ENCODE peak calls at places on chromosomes 13 and 19, in six cellular contexts. M is activated naive CD8-positive, alpha-beta T cell treated with anti-CD3 and anti-CD28 coated beads, Interleukin-2, amount 10 ng/mL, durations not matched to agents 7 days and 5 days; I is NCI-H510A treated with DMSO at 0.1 percent for 48 hours; B is endothelial cell; D is fibroblast of the aortic adventitia; G is GM04504. A is an unnamed sample.

GRCh38 chr13:20801704-20802103 is 27.9 kb upstream of the EEF1AKMT1 start:
- DNase-seq in D (no peak), B (no peak), I (no peak), G (no peak), M (no peak), A (no peak)

GRCh38 chr19:751501-752341 is 809 bp downstream of the MISP start:
- DNase-seq in D (peak; percentile 81), M (no peak), I (no peak), G (peak; percentile 73), B (no peak), A (no peak)

GRCh38 chr13:68810660-68811059 is 1297.0 kb upstream of the ATXN8OS start:
- DNase-seq in D (no peak), G (no peak), I (peak; percentile 7), M (no peak), B (no peak), A (no peak)

GRCh38 chr19:15331419-15332310 is 674 bp downstream of the BRD4 start:
- DNase-seq in I (peak; percentile 15), M (peak; percentile 80), G (no peak), B (peak; percentile 54), D (no peak), A (no peak)

GRCh38 chr13:65064967-65065366 is 2165.2 kb downstream of the PCDH9 start:
- DNase-seq in G (no peak), B (no peak), D (no peak), I (no peak), M (no peak), A (no peak)

GRCh38 chr19:33440241-33440640 is 66.7 kb downstream of the CEBPG start:
- DNase-seq in M (no peak), I (no peak), D (no peak), B (no peak), G (no peak), A (no peak)

GRCh38 chr19:32351807-32352630 is 6.6 kb downstream of the ZNF507 start:
- DNase-seq in I (no peak), D (peak; percentile 69), M (no peak), B (no peak), G (peak; percentile 5), A (peak; percentile 38)

GRCh38 chr19:3668331-3669133 is 31.7 kb downstream of the PIP5K1C start:
- DNase-seq in B (no peak), G (no peak), D (no peak), I (no peak), M (no peak), A (no peak)

GRCh38 chr13:44989941-44990340 is 603 bp downstream of the GPALPP1 start:
- DNase-seq in M (no peak), I (no peak), D (no peak), G (no peak), B (no peak), A (no peak)

GRCh38 chr13:30818323-30818960 is 83.1 kb downstream of the ALOX5AP start:
- DNase-seq in G (peak; percentile 71), I (no peak), B (no peak), D (peak; percentile 94), M (no peak), A (no peak)

GRCh38 chr13:76610819-76611415 is 275.3 kb downstream of the KCTD12 start:
- DNase-seq in G (no peak), M (no peak), D (peak; percentile 34), I (no peak), B (no peak), A (no peak)

GRCh38 chr13:98390086-98390697 is 186.7 kb downstream of the STK24 start:
- DNase-seq in D (peak; percentile 28), I (no peak), B (no peak), G (no peak), M (no peak), A (no peak)

GRCh38 chr13:44351505-44351854 is 22.1 kb upstream of the SERP2 start:
- DNase-seq in G (no peak), D (no peak), B (no peak), M (no peak), I (no peak), A (no peak)

GRCh38 chr13:60242231-60242630 is 78.5 kb upstream of the DIAPH3 start:
- DNase-seq in G (no peak), D (no peak), I (no peak), B (no peak), M (no peak), A (no peak)

GRCh38 chr13:28492527-28493367 is 2.2 kb downstream of the FLT1 start:
- DNase-seq in G (no peak), B (no peak), I (no peak), D (no peak), M (no peak), A (no peak)

GRCh38 chr13:80235559-80236296 is 105.2 kb downstream of the SPRY2 start:
- DNase-seq in D (no peak), M (no peak), B (no peak), I (no peak), G (no peak), A (no peak)